ENCODE peak calls at places on chromosomes 13 and 19, in seven cellular contexts. One of them, this sample, is unnamed. For H3K4me1 and H3K36me3, the result is how much of the 10 kb centered on the place peaks cover.

GRCh38 chr13:67228909-67229308 is 1.2 kb downstream of the PCDH9 start:
- DNase-seq in mesenchymal stem cell: peak
- DNase-seq in left lung: no peak
- DNase-seq in CD8-positive, alpha-beta T cell: no peak
- DNase-seq in neural progenitor cell: no peak
- DNase-seq in heart left ventricle: no peak
- DNase-seq in fibroblast of lung: peak
- DNase-seq in this sample: no peak

GRCh38 chr19:57171551-57172081 is 4.3 kb upstream of the DUXA start:
- DNase-seq in mesenchymal stem cell: peak
- DNase-seq in left lung: no peak
- DNase-seq in CD8-positive, alpha-beta T cell: peak
- DNase-seq in neural progenitor cell: peak
- DNase-seq in heart left ventricle: peak
- DNase-seq in fibroblast of lung: peak
- DNase-seq in this sample: no peak

GRCh38 chr19:17121736-17122293 is 46.2 kb downstream of the MYO9B start:
- DNase-seq in mesenchymal stem cell: peak
- DNase-seq in left lung: no peak
- DNase-seq in CD8-positive, alpha-beta T cell: no peak
- DNase-seq in neural progenitor cell: no peak
- DNase-seq in heart left ventricle: no peak
- DNase-seq in fibroblast of lung: peak
- DNase-seq in this sample: no peak

GRCh38 chr13:109592776-109593175 is 193.6 kb downstream of the IRS2 start:
- DNase-seq in mesenchymal stem cell: no peak
- DNase-seq in left lung: no peak
- DNase-seq in CD8-positive, alpha-beta T cell: no peak
- DNase-seq in neural progenitor cell: no peak
- DNase-seq in heart left ventricle: no peak
- DNase-seq in fibroblast of lung: no peak
- DNase-seq in this sample: no peak

GRCh38 chr13:87669379-87669978 is 1.7 kb upstream of the SLITRK5 start:
- DNase-seq in mesenchymal stem cell: peak
- DNase-seq in left lung: no peak
- DNase-seq in CD8-positive, alpha-beta T cell: no peak
- DNase-seq in neural progenitor cell: peak
- DNase-seq in heart left ventricle: no peak
- DNase-seq in fibroblast of lung: peak
- DNase-seq in this sample: no peak

GRCh38 chr13:19587635-19588300 is 26.4 kb upstream of the TPTE2 start:
- DNase-seq in mesenchymal stem cell: peak
- DNase-seq in left lung: no peak
- DNase-seq in CD8-positive, alpha-beta T cell: peak
- DNase-seq in neural progenitor cell: no peak
- DNase-seq in heart left ventricle: no peak
- DNase-seq in fibroblast of lung: peak
- DNase-seq in this sample: peak

GRCh38 chr19:52637718-52638585 is at the start of gene ZNF83:
- DNase-seq in mesenchymal stem cell: peak
- DNase-seq in left lung: peak
- DNase-seq in CD8-positive, alpha-beta T cell: peak
- DNase-seq in neural progenitor cell: peak
- DNase-seq in heart left ventricle: peak
- DNase-seq in fibroblast of lung: peak
- DNase-seq in this sample: peak

GRCh38 chr19:52749780-52750179 is 14.9 kb upstream of the ZNF611 start:
- DNase-seq in mesenchymal stem cell: no peak
- DNase-seq in left lung: no peak
- DNase-seq in CD8-positive, alpha-beta T cell: no peak
- DNase-seq in neural progenitor cell: no peak
- DNase-seq in heart left ventricle: no peak
- DNase-seq in fibroblast of lung: no peak
- DNase-seq in this sample: no peak

GRCh38 chr13:95002968-95003813 is 290.8 kb upstream of the SOX21 start:
- DNase-seq in mesenchymal stem cell: no peak
- DNase-seq in left lung: peak
- DNase-seq in CD8-positive, alpha-beta T cell: no peak
- DNase-seq in neural progenitor cell: peak
- DNase-seq in heart left ventricle: no peak
- DNase-seq in fibroblast of lung: no peak
- DNase-seq in this sample: no peak

GRCh38 chr19:34500656-34501120 is 19.1 kb downstream of the WTIP start:
- DNase-seq in mesenchymal stem cell: no peak
- DNase-seq in left lung: no peak
- DNase-seq in CD8-positive, alpha-beta T cell: no peak
- DNase-seq in neural progenitor cell: no peak
- DNase-seq in heart left ventricle: no peak
- DNase-seq in fibroblast of lung: no peak
- DNase-seq in this sample: no peak

GRCh38 chr13:82323101-82323500 is 1559.2 kb downstream of the SLITRK1 start:
- DNase-seq in mesenchymal stem cell: no peak
- DNase-seq in left lung: no peak
- DNase-seq in CD8-positive, alpha-beta T cell: no peak
- DNase-seq in neural progenitor cell: no peak
- DNase-seq in heart left ventricle: no peak
- DNase-seq in fibroblast of lung: no peak
- DNase-seq in this sample: no peak

GRCh38 chr13:88051746-88052482 is 380.7 kb downstream of the SLITRK5 start:
- DNase-seq in mesenchymal stem cell: no peak
- DNase-seq in left lung: peak
- DNase-seq in CD8-positive, alpha-beta T cell: no peak
- DNase-seq in neural progenitor cell: peak
- DNase-seq in heart left ventricle: no peak
- DNase-seq in fibroblast of lung: no peak
- DNase-seq in this sample: no peak

GRCh38 chr19:41998246-41999020 is 4.4 kb upstream of the ATP1A3 start:
- DNase-seq in mesenchymal stem cell: peak
- DNase-seq in left lung: peak
- DNase-seq in CD8-positive, alpha-beta T cell: peak
- DNase-seq in neural progenitor cell: peak
- DNase-seq in heart left ventricle: peak
- DNase-seq in fibroblast of lung: peak
- DNase-seq in this sample: no peak

GRCh38 chr13:45335397-45336024 is 5.5 kb downstream of the TPT1 start:
- DNase-seq in mesenchymal stem cell: peak
- DNase-seq in left lung: no peak
- DNase-seq in CD8-positive, alpha-beta T cell: no peak
- DNase-seq in neural progenitor cell: no peak
- DNase-seq in heart left ventricle: no peak
- DNase-seq in fibroblast of lung: no peak
- DNase-seq in this sample: no peak

GRCh38 chr19:39398297-39398864 is 7.2 kb downstream of the MED29 start:
- DNase-seq in mesenchymal stem cell: peak
- DNase-seq in left lung: peak
- DNase-seq in CD8-positive, alpha-beta T cell: peak
- DNase-seq in neural progenitor cell: no peak
- DNase-seq in heart left ventricle: peak
- DNase-seq in fibroblast of lung: peak
- DNase-seq in this sample: no peak

GRCh38 chr13:74771964-74772363 is 637.8 kb upstream of the KLF12 start:
- DNase-seq in mesenchymal stem cell: peak
- DNase-seq in left lung: no peak
- DNase-seq in CD8-positive, alpha-beta T cell: no peak
- DNase-seq in neural progenitor cell: no peak
- DNase-seq in heart left ventricle: no peak
- DNase-seq in fibroblast of lung: peak
- DNase-seq in this sample: no peak

GRCh38 chr13:29292045-29292444 is 303.4 kb downstream of the SLC7A1 start:
- DNase-seq in mesenchymal stem cell: no peak
- DNase-seq in left lung: no peak
- DNase-seq in CD8-positive, alpha-beta T cell: no peak
- DNase-seq in neural progenitor cell: peak
- DNase-seq in heart left ventricle: no peak
- DNase-seq in fibroblast of lung: no peak
- DNase-seq in this sample: no peak

GRCh38 chr13:74145249-74145970 is 11.2 kb upstream of the KLF12 start:
- DNase-seq in mesenchymal stem cell: peak
- DNase-seq in left lung: no peak
- DNase-seq in CD8-positive, alpha-beta T cell: no peak
- DNase-seq in neural progenitor cell: no peak
- DNase-seq in heart left ventricle: no peak
- DNase-seq in fibroblast of lung: peak
- DNase-seq in this sample: no peak

GRCh38 chr13:82614086-82614485 is 1268.2 kb downstream of the SLITRK1 start:
- DNase-seq in mesenchymal stem cell: no peak
- DNase-seq in left lung: no peak
- DNase-seq in CD8-positive, alpha-beta T cell: no peak
- DNase-seq in neural progenitor cell: no peak
- DNase-seq in heart left ventricle: no peak
- DNase-seq in fibroblast of lung: no peak
- DNase-seq in this sample: no peak

GRCh38 chr13:24854311-24854710 is 90.3 kb downstream of the RNF17 start:
- DNase-seq in mesenchymal stem cell: no peak
- DNase-seq in left lung: no peak
- DNase-seq in CD8-positive, alpha-beta T cell: no peak
- DNase-seq in neural progenitor cell: no peak
- DNase-seq in heart left ventricle: no peak
- DNase-seq in fibroblast of lung: no peak
- DNase-seq in this sample: no peak

GRCh38 chr19:54077334-54077733 is 3.8 kb downstream of the TARM1 start:
- DNase-seq in mesenchymal stem cell: no peak
- DNase-seq in left lung: no peak
- DNase-seq in CD8-positive, alpha-beta T cell: no peak
- DNase-seq in neural progenitor cell: no peak
- DNase-seq in heart left ventricle: no peak
- DNase-seq in fibroblast of lung: no peak
- DNase-seq in this sample: no peak

GRCh38 chr19:49869484-49870308 is 2.3 kb upstream of the PNKP start:
- DNase-seq in mesenchymal stem cell: peak
- DNase-seq in left lung: peak
- DNase-seq in CD8-positive, alpha-beta T cell: peak
- DNase-seq in neural progenitor cell: peak
- DNase-seq in heart left ventricle: peak
- DNase-seq in fibroblast of lung: peak
- DNase-seq in this sample: peak
- H3K4me1 ChIP-seq in mesenchymal stem cell: under half
- H3K4me1 ChIP-seq in left lung: half or more
- H3K4me1 ChIP-seq in CD8-positive, alpha-beta T cell: under half
- H3K4me1 ChIP-seq in neural progenitor cell: under half
- H3K4me1 ChIP-seq in heart left ventricle: half or more
- H3K4me1 ChIP-seq in fibroblast of lung: under half
- H3K4me1 ChIP-seq in this sample: under half

GRCh38 chr13:114226088-114226487 is 8.6 kb upstream of the CDC16 start:
- DNase-seq in mesenchymal stem cell: no peak
- DNase-seq in left lung: no peak
- DNase-seq in CD8-positive, alpha-beta T cell: peak
- DNase-seq in neural progenitor cell: no peak
- DNase-seq in heart left ventricle: no peak
- DNase-seq in fibroblast of lung: no peak
- DNase-seq in this sample: peak
- H3K36me3 ChIP-seq in mesenchymal stem cell: under half
- H3K36me3 ChIP-seq in left lung: under half
- H3K36me3 ChIP-seq in CD8-positive, alpha-beta T cell: under half
- H3K36me3 ChIP-seq in neural progenitor cell: under half
- H3K36me3 ChIP-seq in heart left ventricle: under half
- H3K36me3 ChIP-seq in fibroblast of lung: under half
- H3K36me3 ChIP-seq in this sample: under half

GRCh38 chr19:15635016-15635805 is 5.5 kb upstream of the CYP4F3 start:
- DNase-seq in mesenchymal stem cell: no peak
- DNase-seq in left lung: no peak
- DNase-seq in CD8-positive, alpha-beta T cell: no peak
- DNase-seq in neural progenitor cell: no peak
- DNase-seq in heart left ventricle: no peak
- DNase-seq in fibroblast of lung: no peak
- DNase-seq in this sample: no peak

GRCh38 chr19:15633122-15633521 is 7.6 kb upstream of the CYP4F3 start:
- DNase-seq in mesenchymal stem cell: no peak
- DNase-seq in left lung: no peak
- DNase-seq in CD8-positive, alpha-beta T cell: no peak
- DNase-seq in neural progenitor cell: no peak
- DNase-seq in heart left ventricle: no peak
- DNase-seq in fibroblast of lung: no peak
- DNase-seq in this sample: no peak

GRCh38 chr19:15631817-15632216 is 8.9 kb upstream of the CYP4F3 start:
- DNase-seq in mesenchymal stem cell: no peak
- DNase-seq in left lung: no peak
- DNase-seq in CD8-positive, alpha-beta T cell: peak
- DNase-seq in neural progenitor cell: peak
- DNase-seq in heart left ventricle: no peak
- DNase-seq in fibroblast of lung: no peak
- DNase-seq in this sample: peak

GRCh38 chr19:15634105-15634504 is 6.6 kb upstream of the CYP4F3 start:
- DNase-seq in mesenchymal stem cell: no peak
- DNase-seq in left lung: no peak
- DNase-seq in CD8-positive, alpha-beta T cell: no peak
- DNase-seq in neural progenitor cell: no peak
- DNase-seq in heart left ventricle: no peak
- DNase-seq in fibroblast of lung: no peak
- DNase-seq in this sample: no peak

DNA sequence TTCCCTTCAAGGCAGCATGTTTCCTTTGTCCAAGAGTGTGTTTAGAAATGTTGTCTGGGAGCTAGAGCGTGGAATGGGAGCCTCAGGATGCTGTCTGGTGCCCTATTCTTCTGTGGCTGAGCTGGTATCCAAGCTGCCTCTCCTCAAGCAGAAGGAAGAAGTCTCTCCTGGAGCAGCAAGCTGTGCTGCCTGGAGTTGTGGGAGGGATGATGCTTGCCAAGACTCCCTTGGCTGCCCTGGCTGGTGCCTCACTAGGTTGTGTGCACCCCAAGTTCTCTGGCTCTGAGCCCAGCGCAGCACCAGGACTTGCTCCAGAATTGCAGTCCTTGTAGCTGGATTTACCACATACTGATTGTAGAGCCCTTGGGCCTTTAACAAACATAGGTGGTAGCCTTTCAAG is 4.7 kb upstream of the CYP4F3 start:
- DNase-seq in mesenchymal stem cell: no peak
- DNase-seq in left lung: no peak
- DNase-seq in CD8-positive, alpha-beta T cell: no peak
- DNase-seq in neural progenitor cell: no peak
- DNase-seq in heart left ventricle: no peak
- DNase-seq in fibroblast of lung: no peak
- DNase-seq in this sample: no peak
- H3K4me1 ChIP-seq in mesenchymal stem cell: under half
- H3K4me1 ChIP-seq in left lung: under half
- H3K4me1 ChIP-seq in CD8-positive, alpha-beta T cell: under half
- H3K4me1 ChIP-seq in neural progenitor cell: under half
- H3K4me1 ChIP-seq in heart left ventricle: under half
- H3K4me1 ChIP-seq in fibroblast of lung: under half
- H3K4me1 ChIP-seq in this sample: under half

GRCh38 chr13:37648604-37649003 is 50.0 kb upstream of the POSTN start:
- DNase-seq in mesenchymal stem cell: no peak
- DNase-seq in left lung: no peak
- DNase-seq in CD8-positive, alpha-beta T cell: no peak
- DNase-seq in neural progenitor cell: no peak
- DNase-seq in heart left ventricle: no peak
- DNase-seq in fibroblast of lung: peak
- DNase-seq in this sample: no peak

GRCh38 chr13:37651371-37651770 is 52.8 kb upstream of the POSTN start:
- DNase-seq in mesenchymal stem cell: no peak
- DNase-seq in left lung: no peak
- DNase-seq in CD8-positive, alpha-beta T cell: no peak
- DNase-seq in neural progenitor cell: no peak
- DNase-seq in heart left ventricle: no peak
- DNase-seq in fibroblast of lung: no peak
- DNase-seq in this sample: no peak

GRCh38 chr13:37646531-37646930 is 48.0 kb upstream of the POSTN start:
- DNase-seq in mesenchymal stem cell: no peak
- DNase-seq in left lung: no peak
- DNase-seq in CD8-positive, alpha-beta T cell: no peak
- DNase-seq in neural progenitor cell: no peak
- DNase-seq in heart left ventricle: no peak
- DNase-seq in fibroblast of lung: peak
- DNase-seq in this sample: no peak

GRCh38 chr13:37645181-37645580 is 46.6 kb upstream of the POSTN start:
- DNase-seq in mesenchymal stem cell: peak
- DNase-seq in left lung: no peak
- DNase-seq in CD8-positive, alpha-beta T cell: no peak
- DNase-seq in neural progenitor cell: peak
- DNase-seq in heart left ventricle: no peak
- DNase-seq in fibroblast of lung: no peak
- DNase-seq in this sample: no peak

GRCh38 chr13:37647038-37647650 is 48.6 kb upstream of the POSTN start:
- DNase-seq in mesenchymal stem cell: peak
- DNase-seq in left lung: no peak
- DNase-seq in CD8-positive, alpha-beta T cell: no peak
- DNase-seq in neural progenitor cell: peak
- DNase-seq in heart left ventricle: no peak
- DNase-seq in fibroblast of lung: peak
- DNase-seq in this sample: no peak
- H3K36me3 ChIP-seq in mesenchymal stem cell: under half
- H3K36me3 ChIP-seq in left lung: under half
- H3K36me3 ChIP-seq in CD8-positive, alpha-beta T cell: under half
- H3K36me3 ChIP-seq in neural progenitor cell: under half
- H3K36me3 ChIP-seq in heart left ventricle: under half
- H3K36me3 ChIP-seq in fibroblast of lung: under half
- H3K36me3 ChIP-seq in this sample: under half

This sample was measured in CD4-positive, CD25-positive, alpha-beta regulatory T cell.